ENCODE peak calls at places on chromosome 4, in nine cellular contexts. S, I, B, H, E, K, R, Q and X are unnamed samples.

GRCh38 chr4:156113138-156113537 is 159.5 kb upstream of the CTSO start:
- DNase-seq in I (no peak), R (no peak), H (no peak), K (no peak), B (no peak), S (peak), Q (peak), E (no peak), X (no peak)

GRCh38 chr4:11470709-11471441 is 42.2 kb upstream of the HS3ST1 start:
- DNase-seq in H (no peak), Q (peak), S (peak), B (no peak), R (no peak), E (no peak), K (no peak), I (no peak), X (no peak)

GRCh38 chr4:84529169-84529751 is 30.2 kb upstream of the NKX6-1 start:
- DNase-seq in S (no peak), H (peak), I (peak), B (no peak), Q (peak), K (no peak), R (no peak), E (no peak), X (no peak)

GRCh38 chr4:4719446-4719845 is 140.0 kb upstream of the MSX1 start:
- DNase-seq in Q (no peak), H (no peak), I (no peak), B (no peak), E (no peak), R (no peak), K (no peak), S (no peak), X (no peak)

GRCh38 chr4:76950846-76951321 is 1.3 kb downstream of the SEPTIN11 start:
- DNase-seq in H (peak), B (no peak), K (no peak), Q (peak), R (no peak), S (peak), I (no peak), E (peak), X (no peak)

GRCh38 chr4:184198190-184198589 is 19.5 kb downstream of the ENPP6 start:
- DNase-seq in S (no peak), B (no peak), H (no peak), K (no peak), E (no peak), I (no peak), R (no peak), Q (no peak), X (no peak)

GRCh38 chr4:23297327-23297726 is 592.5 kb downstream of the PPARGC1A start:
- DNase-seq in K (no peak), R (no peak), B (no peak), Q (no peak), I (no peak), H (no peak), E (no peak), S (no peak), X (no peak)

GRCh38 chr4:57162499-57163019 is 52.4 kb upstream of the IGFBP7 start:
- DNase-seq in Q (no peak), K (no peak), H (no peak), B (no peak), E (no peak), R (no peak), I (no peak), S (peak), X (no peak)

GRCh38 chr4:25859429-25860148 is 3.2 kb downstream of the SEL1L3 start:
- DNase-seq in Q (no peak), R (no peak), E (no peak), I (no peak), K (no peak), B (no peak), H (no peak), S (no peak), X (no peak)

GRCh38 chr4:40150932-40151331 is 45.9 kb upstream of the RHOH start:
- DNase-seq in B (no peak), H (no peak), I (no peak), K (no peak), E (no peak), S (no peak), Q (no peak), R (no peak), X (no peak)

GRCh38 chr4:57037982-57038604 is 59.4 kb downstream of the POLR2B start:
- DNase-seq in I (peak), Q (peak), H (peak), E (peak), R (peak), K (peak), S (peak), B (no peak), X (peak)

GRCh38 chr4:107037188-107037587 is 1.1 kb upstream of the DKK2 start:
- DNase-seq in S (no peak), R (peak), I (no peak), K (peak), E (peak), H (no peak), B (no peak), Q (peak), X (peak)

GRCh38 chr4:13534344-13535063 is 9.8 kb downstream of the NKX3-2 start:
- DNase-seq in E (no peak), I (no peak), B (no peak), K (no peak), Q (peak), R (no peak), S (no peak), H (no peak), X (no peak)

GRCh38 chr4:149702414-149703108 is 113.1 kb downstream of the IQCM start:
- DNase-seq in E (no peak), S (no peak), K (no peak), H (no peak), R (no peak), I (no peak), B (no peak), Q (no peak), X (no peak)

GRCh38 chr4:40662962-40663604 is 33.4 kb upstream of the RBM47 start:
- DNase-seq in K (no peak), Q (peak), I (no peak), R (peak), B (no peak), S (peak), E (no peak), H (no peak), X (no peak)

GRCh38 chr4:99207069-99207743 is 11.8 kb downstream of the ADH6 start:
- DNase-seq in Q (no peak), S (no peak), H (no peak), I (no peak), R (no peak), E (no peak), K (no peak), B (no peak), X (no peak)

GRCh38 chr4:165190591-165191212 is 16.7 kb upstream of the KLHL2 start:
- DNase-seq in I (no peak), E (no peak), B (no peak), R (no peak), K (no peak), S (no peak), Q (no peak), H (no peak), X (no peak)

GRCh38 chr4:185117300-185117934 is 25.6 kb upstream of the SLC25A4 start:
- DNase-seq in R (no peak), B (no peak), E (no peak), H (no peak), S (no peak), I (no peak), K (no peak), Q (no peak), X (no peak)

GRCh38 chr4:1344696-1345095 is 2.3 kb upstream of the UVSSA start:
- DNase-seq in S (peak), R (no peak), Q (peak), K (no peak), E (no peak), H (no peak), I (no peak), B (no peak), X (no peak)

GRCh38 chr4:56976878-56977320 is 507 bp downstream of the NOA1 start:
- DNase-seq in Q (peak), B (no peak), K (peak), S (peak), H (peak), I (peak), E (peak), R (peak), X (peak)

GRCh38 chr4:22668702-22669101 is 24.0 kb upstream of the GBA3 start:
- DNase-seq in B (no peak), I (no peak), E (no peak), H (no peak), S (no peak), Q (no peak), R (no peak), K (no peak), X (no peak)

GRCh38 chr4:6107114-6107791 is 89.0 kb upstream of the C4orf50 start:
- DNase-seq in B (no peak), S (no peak), Q (no peak), I (no peak), H (no peak), E (no peak), R (no peak), K (peak), X (no peak)

GRCh38 chr4:64713256-64713840 is 304.1 kb upstream of the TECRL start:
- DNase-seq in E (no peak), S (peak), Q (peak), R (no peak), K (no peak), H (no peak), I (no peak), B (no peak), X (no peak)

GRCh38 chr4:171390626-171391025 is 422.6 kb upstream of the GALNTL6 start:
- DNase-seq in E (no peak), I (no peak), Q (no peak), S (no peak), H (no peak), K (no peak), R (no peak), B (no peak), X (no peak)

GRCh38 chr4:121003863-121004262 is 68.5 kb downstream of the NDNF start:
- DNase-seq in K (no peak), E (no peak), I (no peak), Q (no peak), H (no peak), B (no peak), S (no peak), R (no peak), X (no peak)

GRCh38 chr4:88743696-88744095 is 46.1 kb upstream of the NAP1L5 start:
- DNase-seq in H (no peak), K (no peak), E (no peak), B (no peak), Q (peak), I (no peak), S (no peak), R (no peak), X (no peak)

GRCh38 chr4:88017516-88018302 is 10.3 kb downstream of the PKD2 start:
- DNase-seq in K (no peak), B (no peak), R (no peak), I (no peak), H (peak), E (no peak), S (peak), Q (peak), X (no peak)

GRCh38 chr4:24748758-24749350 is 46.5 kb upstream of the SOD3 start:
- DNase-seq in S (no peak), H (no peak), B (no peak), R (no peak), Q (no peak), K (no peak), E (no peak), I (no peak), X (no peak)

GRCh38 chr4:24747234-24747975 is 48.0 kb upstream of the SOD3 start:
- DNase-seq in H (no peak), S (no peak), R (no peak), I (no peak), K (no peak), B (no peak), Q (no peak), E (no peak), X (no peak)

GRCh38 chr4:24745172-24745895 is 50.0 kb upstream of the SOD3 start:
- DNase-seq in I (no peak), E (no peak), Q (peak), R (no peak), B (no peak), H (no peak), K (no peak), S (peak), X (no peak)

GRCh38 chr4:24750106-24750505 is 45.3 kb upstream of the SOD3 start:
- DNase-seq in H (no peak), E (no peak), S (no peak), K (no peak), Q (no peak), R (no peak), I (no peak), B (no peak), X (no peak)

DNA sequence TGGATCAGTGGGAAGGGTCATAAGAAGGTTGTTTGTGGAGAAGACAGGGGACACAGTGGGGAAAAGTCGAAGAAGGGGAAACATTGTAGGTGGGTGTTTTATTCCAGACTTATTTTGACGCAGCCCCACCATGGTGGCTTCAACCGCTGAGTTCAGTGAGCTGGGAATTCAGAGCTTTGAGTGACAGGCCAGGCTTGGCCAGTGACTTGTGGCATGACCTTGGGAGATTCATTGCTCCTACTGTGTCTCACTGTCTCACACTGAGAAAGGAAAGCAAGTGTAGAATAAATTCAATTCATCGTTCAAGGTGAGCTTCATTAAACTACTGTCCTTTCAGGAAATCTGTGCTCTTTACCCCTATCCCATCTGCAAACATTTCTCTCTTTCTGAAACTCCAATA is 47.4 kb upstream of the SOD3 start:
- DNase-seq in K (no peak), E (no peak), I (no peak), Q (no peak), R (no peak), S (no peak), B (no peak), H (no peak), X (no peak)
- H3K27ac ChIP-seq in K (no peak), E (no peak), I (no peak), Q (no peak), R (no peak), S (no peak), B (no peak), H (no peak), X (no peak)

GRCh38 chr4:37805091-37805490 is 21.4 kb upstream of the PGM2 start:
- DNase-seq in Q (no peak), K (no peak), B (no peak), S (no peak), E (no peak), H (no peak), I (no peak), R (no peak), X (no peak)

GRCh38 chr4:37799941-37800554 is 26.4 kb upstream of the PGM2 start:
- DNase-seq in E (no peak), R (no peak), B (no peak), I (no peak), Q (no peak), S (no peak), H (no peak), K (no peak), X (no peak)

GRCh38 chr4:37803348-37803973 is 23.0 kb upstream of the PGM2 start:
- DNase-seq in Q (peak), H (no peak), B (no peak), I (no peak), E (no peak), S (peak), R (no peak), K (no peak), X (no peak)

GRCh38 chr4:37798616-37799015 is 27.9 kb upstream of the PGM2 start:
- DNase-seq in H (no peak), E (no peak), K (no peak), I (no peak), Q (peak), B (no peak), R (no peak), S (peak), X (no peak)

GRCh38 chr4:37802068-37802666 is 24.3 kb upstream of the PGM2 start:
- DNase-seq in I (peak), S (peak), R (peak), K (no peak), E (peak), Q (peak), B (no peak), H (peak), X (no peak)
- H3K27ac ChIP-seq in I (no peak), S (no peak), R (no peak), K (no peak), E (no peak), Q (no peak), B (no peak), H (no peak), X (no peak)

GRCh38 chr4:102503301-102503746 is 2.2 kb downstream of the NFKB1 start:
- DNase-seq in R (no peak), K (no peak), E (no peak), Q (peak), I (no peak), B (no peak), H (no peak), S (no peak), X (no peak)
- H3K27ac ChIP-seq in R (peak), K (no peak), E (peak), Q (no peak), I (no peak), B (peak), H (peak), S (peak), X (no peak)

GRCh38 chr4:116223059-116223732 is 862.2 kb downstream of the TRAM1L1 start:
- DNase-seq in Q (no peak), H (no peak), S (no peak), E (no peak), B (no peak), K (no peak), I (no peak), R (no peak), X (no peak)
- H3K27ac ChIP-seq in Q (no peak), H (no peak), S (no peak), E (no peak), B (no peak), K (no peak), I (no peak), R (no peak), X (no peak)

DNA sequence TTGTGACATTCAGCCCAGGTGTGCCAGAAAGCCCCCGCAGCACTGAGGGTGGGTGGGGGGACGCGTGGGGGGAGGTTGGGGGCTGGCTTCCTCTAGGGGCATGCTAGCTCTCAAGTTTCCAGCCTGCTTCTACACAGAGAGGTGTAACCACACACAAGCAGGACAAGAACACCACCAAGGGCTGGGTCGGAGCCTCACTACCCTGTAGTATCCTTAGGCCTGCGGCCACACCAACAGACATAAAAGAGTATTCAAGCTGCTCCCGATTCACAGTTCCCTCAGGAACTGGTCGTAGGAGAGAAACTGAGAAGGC is 1.8 kb downstream of the USP46 start:
- DNase-seq in K (no peak), I (no peak), E (no peak), R (no peak), B (no peak), H (no peak), S (no peak), Q (no peak), X (no peak)
- H3K27ac ChIP-seq in K (no peak), I (peak), E (no peak), R (peak), B (no peak), H (no peak), S (no peak), Q (no peak), X (no peak)